ENCODE peak calls at places on chromosomes 1 and 21, in eight cellular contexts. O is AG09309, C is GM12864, P is K562, Q is endothelial cell, B is left lung, V is HL-60, H is body of pancreas. F is an unnamed sample.

GRCh38 chr1:65650682-65651081 is 142.0 kb upstream of the PDE4B start:
- DNase-seq in O (no peak), C (no peak), P (no peak), Q (no peak), B (no peak), V (no peak), H (no peak), F (no peak)

GRCh38 chr1:91092503-91092902 is 70.7 kb upstream of the ZNF644 start:
- DNase-seq in O (no peak), C (no peak), P (no peak), Q (no peak), B (no peak), V (no peak), H (no peak), F (no peak)

GRCh38 chr1:112576240-112576639 is 42.7 kb downstream of the ST7L start:
- DNase-seq in O (no peak), C (no peak), P (no peak), Q (no peak), B (no peak), V (no peak), H (no peak), F (no peak)

GRCh38 chr1:16334655-16335340 is 17.5 kb downstream of the FBXO42 start:
- DNase-seq in O (no peak), C (no peak), P (no peak), Q (no peak), B (no peak), V (no peak), H (no peak), F (no peak)

GRCh38 chr1:198212675-198213074 is 55.9 kb downstream of the NEK7 start:
- DNase-seq in O (peak), C (no peak), P (no peak), Q (no peak), B (no peak), V (peak), H (no peak), F (no peak)

GRCh38 chr1:46691997-46692790 is 20.5 kb downstream of the TEX38 start:
- DNase-seq in O (no peak), C (no peak), P (no peak), Q (no peak), B (no peak), V (no peak), H (no peak), F (no peak)

GRCh38 chr1:236394016-236394481 is at the start of gene EDARADD:
- DNase-seq in O (peak), C (no peak), P (peak), Q (no peak), B (no peak), V (no peak), H (no peak), F (no peak)

GRCh38 chr21:44943005-44943685 is 3.3 kb downstream of the SLX9 start:
- DNase-seq in O (no peak), C (no peak), P (no peak), Q (no peak), B (no peak), V (no peak), H (no peak), F (no peak)

GRCh38 chr21:41766883-41767605 is at the start of gene RIPK4:
- DNase-seq in O (no peak), C (no peak), P (no peak), Q (peak), B (peak), V (no peak), H (peak), F (no peak)

GRCh38 chr1:145979746-145980435 is 15.4 kb downstream of the POLR3GL start:
- DNase-seq in O (no peak), C (peak), P (no peak), Q (no peak), B (peak), V (peak), H (no peak), F (no peak)

GRCh38 chr21:43362306-43362927 is 64.5 kb downstream of the SIK1 start:
- DNase-seq in O (no peak), C (no peak), P (no peak), Q (peak), B (peak), V (no peak), H (peak), F (peak)

GRCh38 chr1:242784074-242784473 is 259.6 kb upstream of the PLD5 start:
- DNase-seq in O (no peak), C (no peak), P (no peak), Q (peak), B (no peak), V (no peak), H (no peak), F (no peak)

GRCh38 chr1:61226791-61227567 is 144.6 kb downstream of the NFIA start:
- DNase-seq in O (no peak), C (no peak), P (no peak), Q (no peak), B (no peak), V (no peak), H (peak), F (no peak)

GRCh38 chr1:228348708-228349467 is 57.7 kb downstream of the TRIM11 start:
- DNase-seq in O (no peak), C (no peak), P (no peak), Q (no peak), B (no peak), V (no peak), H (peak), F (no peak)

GRCh38 chr1:98920441-98921110 is 84.1 kb downstream of the PLPPR5 start:
- DNase-seq in O (peak), C (no peak), P (no peak), Q (no peak), B (no peak), V (no peak), H (no peak), F (no peak)

GRCh38 chr1:198619375-198620140 is 19.3 kb upstream of the PTPRC start:
- DNase-seq in O (no peak), C (no peak), P (no peak), Q (no peak), B (no peak), V (no peak), H (no peak), F (no peak)

GRCh38 chr1:97143236-97143882 is 421.8 kb downstream of the PTBP2 start:
- DNase-seq in O (no peak), C (no peak), P (no peak), Q (no peak), B (no peak), V (no peak), H (no peak), F (no peak)

GRCh38 chr1:40808444-40808843 is 24.9 kb downstream of the KCNQ4 start:
- DNase-seq in O (no peak), C (no peak), P (no peak), Q (no peak), B (no peak), V (no peak), H (no peak), F (no peak)

GRCh38 chr1:232684331-232685105 is 54.6 kb upstream of the SIPA1L2 start:
- DNase-seq in O (no peak), C (no peak), P (no peak), Q (no peak), B (no peak), V (no peak), H (no peak), F (no peak)

GRCh38 chr1:246805135-246805716 is 81.0 kb downstream of the SCCPDH start:
- DNase-seq in O (no peak), C (no peak), P (no peak), Q (no peak), B (no peak), V (no peak), H (no peak), F (no peak)

GRCh38 chr1:99850458-99850974 is 355 bp downstream of the AGL start:
- DNase-seq in O (no peak), C (no peak), P (no peak), Q (no peak), B (no peak), V (no peak), H (no peak), F (no peak)

GRCh38 chr1:21929951-21930615 is 7.0 kb downstream of the HSPG2 start:
- DNase-seq in O (no peak), C (no peak), P (no peak), Q (no peak), B (no peak), V (no peak), H (no peak), F (no peak)

GRCh38 chr1:21815724-21816311 is 3.8 kb downstream of the LDLRAD2 start:
- DNase-seq in O (no peak), C (no peak), P (no peak), Q (no peak), B (no peak), V (peak), H (no peak), F (peak)

GRCh38 chr1:248913933-248914332 is 7.9 kb downstream of the PGBD2 start:
- DNase-seq in O (no peak), C (no peak), P (peak), Q (no peak), B (no peak), V (no peak), H (no peak), F (no peak)

GRCh38 chr1:237058470-237058869 is 16.5 kb downstream of the RYR2 start:
- DNase-seq in O (no peak), C (no peak), P (no peak), Q (no peak), B (no peak), V (no peak), H (no peak), F (no peak)

GRCh38 chr1:172533511-172534116 is 664 bp downstream of the SUCO start:
- DNase-seq in O (peak), C (no peak), P (peak), Q (peak), B (peak), V (peak), H (peak), F (peak)

GRCh38 chr1:60861949-60862346 is 220.4 kb upstream of the NFIA start:
- DNase-seq in O (no peak), C (no peak), P (no peak), Q (no peak), B (no peak), V (no peak), H (no peak), F (no peak)

GRCh38 chr1:40130892-40131291 is 30.3 kb upstream of the RLF start:
- DNase-seq in O (peak), C (no peak), P (peak), Q (no peak), B (no peak), V (peak), H (no peak), F (no peak)

GRCh38 chr1:82319526-82319925 is 518.8 kb downstream of the ADGRL2 start:
- DNase-seq in O (no peak), C (no peak), P (no peak), Q (no peak), B (no peak), V (no peak), H (no peak), F (no peak)

GRCh38 chr21:41928621-41929220 is 25.1 kb downstream of the C2CD2 start:
- DNase-seq in O (no peak), C (peak), P (no peak), Q (no peak), B (peak), V (peak), H (no peak), F (no peak)

GRCh38 chr1:153483776-153484175 is 23.3 kb upstream of the S100A7 start:
- DNase-seq in O (no peak), C (no peak), P (no peak), Q (no peak), B (no peak), V (no peak), H (no peak), F (no peak)

GRCh38 chr1:245086389-245086969 is 68.3 kb upstream of the KIF26B start:
- DNase-seq in O (no peak), C (no peak), P (no peak), Q (no peak), B (no peak), V (no peak), H (no peak), F (no peak)

GRCh38 chr1:99176753-99177152 is 87.5 kb upstream of the PLPPR4 start:
- DNase-seq in O (no peak), C (no peak), P (no peak), Q (no peak), B (no peak), V (no peak), H (no peak), F (no peak)

GRCh38 chr1:234322979-234323378 is 50.3 kb upstream of the COA6 start:
- DNase-seq in O (no peak), C (no peak), P (peak), Q (peak), B (no peak), V (peak), H (peak), F (peak)
- TF ChIP-seq CTCF in O (peak), C (peak), P (peak), Q (peak), B (no peak), V (peak), H (no peak), F (peak)

GRCh38 chr1:36866168-36866814 is 168.0 kb downstream of the GRIK3 start:
- DNase-seq in O (no peak), C (no peak), P (no peak), Q (peak), B (no peak), V (no peak), H (no peak), F (no peak)

GRCh38 chr1:36865080-36865900 is 169.0 kb downstream of the GRIK3 start:
- DNase-seq in O (no peak), C (no peak), P (peak), Q (no peak), B (no peak), V (no peak), H (no peak), F (no peak)

GRCh38 chr1:36863500-36863899 is 170.8 kb downstream of the GRIK3 start:
- DNase-seq in O (no peak), C (no peak), P (no peak), Q (no peak), B (no peak), V (no peak), H (no peak), F (no peak)

GRCh38 chr1:36863061-36863460 is 171.3 kb downstream of the GRIK3 start:
- DNase-seq in O (no peak), C (no peak), P (no peak), Q (no peak), B (no peak), V (no peak), H (no peak), F (no peak)

DNA sequence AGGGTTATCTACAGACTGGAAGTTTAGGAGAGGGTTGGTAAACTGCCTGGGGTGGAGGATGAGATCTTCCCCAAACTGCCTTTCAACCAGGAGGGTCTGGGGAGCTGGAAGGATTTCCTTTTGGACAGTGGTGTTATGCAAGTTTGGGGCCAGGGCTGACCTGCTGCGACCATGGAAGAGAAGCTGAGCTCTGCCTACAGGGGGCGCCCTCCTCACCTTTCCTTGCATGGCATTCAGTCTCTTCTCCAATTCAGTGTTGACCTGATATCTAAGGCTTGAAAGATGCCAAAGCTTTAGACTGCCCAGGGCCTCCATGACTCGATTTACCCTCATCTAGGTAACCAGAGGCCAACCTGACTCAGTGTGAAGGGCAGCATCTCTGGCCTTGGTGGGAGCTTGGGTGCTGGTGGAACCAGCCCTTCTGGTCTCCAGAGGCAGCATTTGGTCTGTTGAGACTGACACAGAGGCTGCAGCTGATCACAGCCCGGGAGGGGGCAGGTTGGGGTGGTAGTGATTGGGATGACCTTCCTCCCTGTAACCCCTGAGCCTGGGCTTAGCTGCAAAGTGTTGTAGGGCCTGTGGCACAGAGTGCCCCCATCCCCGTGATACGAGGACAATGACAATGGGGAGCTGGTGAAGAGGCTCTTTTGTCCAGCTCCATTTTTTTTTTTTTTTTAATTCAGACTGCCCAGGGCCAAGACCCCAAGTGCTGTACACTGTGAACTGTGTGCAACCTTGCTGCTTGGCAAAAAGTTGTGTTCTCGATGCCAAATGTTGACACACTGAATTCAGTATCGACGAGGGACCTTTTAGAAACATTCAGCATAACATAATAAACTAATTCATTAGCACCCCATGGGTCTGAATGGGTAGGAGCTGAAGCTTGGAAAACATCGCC is 169.9 kb downstream of the GRIK3 start:
- DNase-seq in O (no peak), C (no peak), P (peak), Q (peak), B (no peak), V (peak), H (peak), F (peak)
- TF ChIP-seq CTCF in O (no peak), C (peak), P (peak), Q (peak), B (no peak), V (peak), H (no peak), F (peak)

DNA sequence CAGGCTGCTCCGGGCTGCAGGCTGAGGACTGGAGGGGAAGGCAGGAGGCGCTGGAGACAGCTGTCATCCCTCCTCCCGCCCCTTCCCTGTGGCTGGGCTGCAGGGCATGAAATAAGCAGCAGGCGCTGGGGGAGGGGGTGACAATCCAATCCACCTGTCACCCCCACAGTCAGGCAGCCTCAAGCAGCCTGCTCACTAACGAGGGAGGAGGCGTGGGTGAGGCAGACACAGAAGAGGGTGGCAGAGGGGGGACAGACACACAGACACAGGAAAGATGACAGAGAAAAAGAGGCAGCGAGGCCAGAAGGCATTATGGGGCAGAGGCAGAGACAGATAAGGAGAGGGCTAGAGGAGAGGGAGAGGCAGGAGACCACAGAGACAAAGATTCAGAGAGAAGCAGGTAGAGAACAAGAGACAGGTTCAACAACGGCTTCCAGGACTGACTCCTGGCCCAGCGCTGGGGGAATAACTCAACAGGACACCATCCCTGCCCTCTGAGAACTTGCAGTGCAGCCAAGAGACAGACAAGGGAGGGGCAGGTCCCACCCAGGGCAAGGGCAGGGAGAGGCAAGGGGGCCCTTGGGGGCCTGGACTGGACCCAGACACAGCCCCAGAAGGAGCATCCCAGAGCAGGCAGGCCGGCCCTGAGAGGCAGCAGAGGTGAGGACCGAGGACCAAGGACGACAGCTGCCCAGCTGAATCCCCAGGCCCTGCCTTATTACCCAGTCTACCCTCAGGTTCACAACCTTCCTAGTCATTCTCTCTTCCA is 11.2 kb downstream of the MEF2D start:
- DNase-seq in O (no peak), C (no peak), P (peak), Q (no peak), B (no peak), V (peak), H (no peak), F (no peak)
- TF ChIP-seq CTCF in O (peak), C (no peak), P (peak), Q (no peak), B (no peak), V (no peak), H (no peak), F (no peak)

GRCh38 chr1:188557052-188557451 is 1728.3 kb downstream of the PLA2G4A start:
- DNase-seq in O (no peak), C (no peak), P (no peak), Q (no peak), B (no peak), V (no peak), H (no peak), F (no peak)
- TF ChIP-seq CTCF in O (no peak), C (no peak), P (no peak), Q (no peak), B (no peak), V (no peak), H (no peak), F (no peak)

GRCh38 chr1:176206961-176207902 is at the start of gene COP1:
- DNase-seq in O (peak), C (peak), P (peak), Q (peak), B (peak), V (peak), H (peak), F (peak)
- TF ChIP-seq CTCF in O (no peak), C (no peak), P (peak), Q (no peak), B (no peak), V (no peak), H (peak), F (peak)

GRCh38 chr1:213286235-213286634 is 235.2 kb downstream of the RPS6KC1 start:
- DNase-seq in O (no peak), C (no peak), P (no peak), Q (no peak), B (no peak), V (no peak), H (no peak), F (no peak)
- TF ChIP-seq CTCF in O (peak), C (peak), P (peak), Q (peak), B (no peak), V (no peak), H (no peak), F (peak)

GRCh38 chr1:205942631-205943159 is 561 bp downstream of the SLC26A9 start:
- DNase-seq in O (no peak), C (no peak), P (no peak), Q (no peak), B (no peak), V (no peak), H (no peak), F (no peak)

GRCh38 chr1:205938682-205939081 is 4.6 kb downstream of the SLC26A9 start:
- DNase-seq in O (no peak), C (no peak), P (no peak), Q (no peak), B (no peak), V (no peak), H (no peak), F (no peak)

GRCh38 chr1:205940710-205941109 is 2.5 kb downstream of the SLC26A9 start:
- DNase-seq in O (no peak), C (no peak), P (no peak), Q (no peak), B (no peak), V (no peak), H (no peak), F (no peak)

GRCh38 chr1:205936846-205937707 is 6.2 kb downstream of the SLC26A9 start:
- DNase-seq in O (no peak), C (no peak), P (no peak), Q (no peak), B (no peak), V (no peak), H (no peak), F (no peak)

DNA sequence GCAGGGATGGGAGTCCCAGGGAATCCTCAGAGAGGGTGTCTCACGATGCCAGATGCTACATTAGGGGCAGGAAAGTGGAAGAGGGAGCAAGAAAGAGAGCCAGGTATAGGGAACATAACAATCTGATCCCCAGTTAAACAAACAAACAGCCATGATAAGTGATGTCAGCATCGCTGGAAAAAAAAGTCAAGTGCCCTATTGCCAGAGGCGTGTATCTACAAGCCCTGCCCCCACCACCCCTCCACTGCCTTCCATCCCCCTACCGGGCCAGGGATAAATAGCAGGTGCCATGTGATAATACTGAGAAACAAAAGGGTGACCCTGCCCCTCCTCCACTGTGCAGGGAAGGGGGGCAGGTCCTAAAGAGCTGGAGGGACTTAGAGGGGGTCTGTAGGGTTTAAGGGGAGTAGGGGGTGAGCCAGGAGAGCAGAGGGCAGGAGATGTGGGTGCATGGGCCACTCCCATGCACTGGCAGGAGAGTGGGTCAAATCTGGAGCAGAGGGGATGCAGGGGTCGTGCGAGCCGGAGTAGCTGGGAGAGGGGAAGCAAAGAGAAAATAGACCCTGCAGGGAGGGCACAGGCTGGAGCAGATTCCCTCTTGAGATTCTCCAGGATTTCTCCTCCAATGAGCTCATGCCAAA is 3.4 kb downstream of the SLC26A9 start:
- DNase-seq in O (no peak), C (no peak), P (no peak), Q (peak), B (peak), V (peak), H (peak), F (peak)
- TF ChIP-seq CTCF in O (no peak), C (peak), P (peak), Q (peak), B (no peak), V (no peak), H (peak), F (peak)